ENCODE peak calls at places on chromosomes 13 and 19, in nine cellular contexts. One of them, this sample, is unnamed.
A peak's percentile ranks its signal among the peaks of the same experiment; 100 is the strongest.

GRCh38 chr13:38401276-38401675 is 51.6 kb downstream of the UFM1 start:
- DNase-seq in amniotic stem cell: no peak
- DNase-seq in iPS-NIHi11: no peak
- DNase-seq in mesothelial cell of epicardium: no peak
- DNase-seq in ACHN: no peak
- DNase-seq in cardiac fibroblast: no peak
- DNase-seq in pancreas: no peak
- DNase-seq in GM23248: no peak
- DNase-seq in activated CD8-positive, alpha-beta memory T cell treated with anti-CD3 and anti-CD28 coated beads for 1 hour: no peak
- DNase-seq in this sample: no peak

GRCh38 chr13:29905845-29906244 is 55.4 kb upstream of the UBL3 start:
- DNase-seq in amniotic stem cell: no peak
- DNase-seq in activated CD8-positive, alpha-beta memory T cell treated with anti-CD3 and anti-CD28 coated beads for 1 hour: no peak
- DNase-seq in iPS-NIHi11: no peak
- DNase-seq in cardiac fibroblast: peak; percentile 76
- DNase-seq in pancreas: no peak
- DNase-seq in mesothelial cell of epicardium: no peak
- DNase-seq in GM23248: peak; percentile 79
- DNase-seq in ACHN: no peak
- DNase-seq in this sample: no peak

GRCh38 chr19:6767081-6767356 is 216 bp downstream of the SH2D3A start:
- DNase-seq in amniotic stem cell: no peak
- DNase-seq in cardiac fibroblast: no peak
- DNase-seq in GM23248: no peak
- DNase-seq in pancreas: no peak
- DNase-seq in activated CD8-positive, alpha-beta memory T cell treated with anti-CD3 and anti-CD28 coated beads for 1 hour: no peak
- DNase-seq in ACHN: no peak
- DNase-seq in iPS-NIHi11: no peak
- DNase-seq in mesothelial cell of epicardium: no peak
- DNase-seq in this sample: peak; percentile 53

GRCh38 chr19:45340232-45340898 is at the start of gene KLC3:
- DNase-seq in cardiac fibroblast: no peak
- DNase-seq in amniotic stem cell: no peak
- DNase-seq in pancreas: peak; percentile 86
- DNase-seq in GM23248: peak; percentile 18
- DNase-seq in ACHN: peak; percentile 13
- DNase-seq in activated CD8-positive, alpha-beta memory T cell treated with anti-CD3 and anti-CD28 coated beads for 1 hour: no peak
- DNase-seq in iPS-NIHi11: peak; percentile 95
- DNase-seq in mesothelial cell of epicardium: peak; percentile 74
- DNase-seq in this sample: peak; percentile 71

GRCh38 chr13:113299951-113300350 is 2.9 kb downstream of the LAMP1 start:
- DNase-seq in mesothelial cell of epicardium: no peak
- DNase-seq in iPS-NIHi11: no peak
- DNase-seq in GM23248: peak; percentile 22
- DNase-seq in pancreas: no peak
- DNase-seq in amniotic stem cell: no peak
- DNase-seq in ACHN: no peak
- DNase-seq in activated CD8-positive, alpha-beta memory T cell treated with anti-CD3 and anti-CD28 coated beads for 1 hour: no peak
- DNase-seq in cardiac fibroblast: peak; percentile 8
- DNase-seq in this sample: peak; percentile 12

GRCh38 chr19:409515-410242 is 732 bp upstream of the C2CD4C start:
- DNase-seq in activated CD8-positive, alpha-beta memory T cell treated with anti-CD3 and anti-CD28 coated beads for 1 hour: no peak
- DNase-seq in cardiac fibroblast: no peak
- DNase-seq in GM23248: no peak
- DNase-seq in iPS-NIHi11: no peak
- DNase-seq in ACHN: no peak
- DNase-seq in amniotic stem cell: no peak
- DNase-seq in mesothelial cell of epicardium: no peak
- DNase-seq in pancreas: peak; percentile 54
- DNase-seq in this sample: no peak

GRCh38 chr19:49861541-49862410 is 5.6 kb downstream of the PNKP start:
- DNase-seq in mesothelial cell of epicardium: no peak
- DNase-seq in pancreas: peak; percentile 83
- DNase-seq in activated CD8-positive, alpha-beta memory T cell treated with anti-CD3 and anti-CD28 coated beads for 1 hour: no peak
- DNase-seq in amniotic stem cell: no peak
- DNase-seq in cardiac fibroblast: no peak
- DNase-seq in GM23248: no peak
- DNase-seq in ACHN: no peak
- DNase-seq in iPS-NIHi11: no peak
- DNase-seq in this sample: peak; percentile 69

GRCh38 chr19:48695743-48696352 is at the start of gene FUT2:
- DNase-seq in cardiac fibroblast: no peak
- DNase-seq in iPS-NIHi11: peak; percentile 79
- DNase-seq in ACHN: no peak
- DNase-seq in amniotic stem cell: no peak
- DNase-seq in GM23248: no peak
- DNase-seq in activated CD8-positive, alpha-beta memory T cell treated with anti-CD3 and anti-CD28 coated beads for 1 hour: no peak
- DNase-seq in mesothelial cell of epicardium: no peak
- DNase-seq in pancreas: peak; percentile 90
- DNase-seq in this sample: peak; percentile 49

GRCh38 chr19:29546583-29547190 is 20.9 kb downstream of the VSTM2B start:
- DNase-seq in amniotic stem cell: no peak
- DNase-seq in ACHN: no peak
- DNase-seq in pancreas: peak; percentile 27
- DNase-seq in activated CD8-positive, alpha-beta memory T cell treated with anti-CD3 and anti-CD28 coated beads for 1 hour: no peak
- DNase-seq in GM23248: no peak
- DNase-seq in mesothelial cell of epicardium: no peak
- DNase-seq in cardiac fibroblast: no peak
- DNase-seq in iPS-NIHi11: no peak
- DNase-seq in this sample: no peak

GRCh38 chr19:58547323-58548312 is 3.8 kb downstream of the TRIM28 start:
- DNase-seq in activated CD8-positive, alpha-beta memory T cell treated with anti-CD3 and anti-CD28 coated beads for 1 hour: no peak
- DNase-seq in ACHN: no peak
- DNase-seq in GM23248: no peak
- DNase-seq in pancreas: no peak
- DNase-seq in iPS-NIHi11: no peak
- DNase-seq in cardiac fibroblast: no peak
- DNase-seq in amniotic stem cell: no peak
- DNase-seq in mesothelial cell of epicardium: no peak
- DNase-seq in this sample: no peak